ENCODE peak calls at places on chromosomes 4 and X, in four cellular contexts. N, Z, S and G are unnamed samples.

GRCh38 chr4:121233982-121234381 is 69.9 kb upstream of the TNIP3 start:
- DNase-seq in N (no peak), S (no peak), Z (no peak), G (peak; percentile 2)

GRCh38 chr4:14841801-14842748 is 160.2 kb upstream of the CPEB2 start:
- DNase-seq in N (no peak), Z (no peak), S (no peak), G (no peak)

GRCh38 chr4:41632481-41633073 is 94.6 kb downstream of the LIMCH1 start:
- DNase-seq in N (no peak), S (no peak), Z (no peak), G (no peak)

GRCh38 chr4:89316931-89317366 is 9.3 kb upstream of the GPRIN3 start:
- DNase-seq in N (peak; percentile 59), Z (no peak), S (no peak), G (no peak)

GRCh38 chr4:100782356-100782755 is 264.5 kb upstream of the EMCN start:
- DNase-seq in S (no peak), N (peak; percentile 79), Z (no peak), G (no peak)

GRCh38 chr4:1038948-1039492 is 27.6 kb downstream of the FGFRL1 start:
- DNase-seq in N (no peak), S (no peak), Z (no peak), G (no peak)

GRCh38 chr4:184097240-184097619 is 120.4 kb downstream of the ENPP6 start:
- DNase-seq in Z (no peak), S (peak; percentile 8), N (no peak), G (no peak)

GRCh38 chr4:110518889-110519490 is 43.0 kb downstream of the ENPEP start:
- DNase-seq in S (no peak), Z (no peak), N (peak; percentile 24), G (peak; percentile 56)

GRCh38 chrX:75623535-75623934 is 100.7 kb upstream of the ZDHHC15 start:
- DNase-seq in Z (no peak), S (no peak), N (peak; percentile 0), G (peak; percentile 4)

GRCh38 chr4:84389406-84389805 is 109.7 kb downstream of the NKX6-1 start:
- DNase-seq in S (no peak), Z (no peak), N (no peak), G (no peak)

GRCh38 chr4:37562592-37562991 is 123.6 kb downstream of the RELL1 start:
- DNase-seq in N (no peak), S (no peak), Z (no peak), G (no peak)

GRCh38 chr4:128854433-128854832 is 44.9 kb downstream of the JADE1 start:
- DNase-seq in N (peak; percentile 84), Z (no peak), S (no peak), G (no peak)

GRCh38 chr4:15291133-15291532 is 136.7 kb upstream of the C1QTNF7 start:
- DNase-seq in N (no peak), Z (no peak), S (no peak), G (no peak)

GRCh38 chrX:31981546-31982062 is 909.8 kb upstream of the FTHL17 start:
- DNase-seq in S (no peak), N (no peak), Z (no peak), G (no peak)

GRCh38 chr4:128600410-128600809 is 209.1 kb upstream of the JADE1 start:
- DNase-seq in Z (no peak), S (peak; percentile 7), N (no peak), G (peak; percentile 3)